ENCODE peak calls at places on chromosomes 2 and 18, in ten cellular contexts. E is sigmoid colon; N is naive thymus-derived CD8-positive, alpha-beta T cell; G is caudate nucleus; Z is RKO; C is left ventricle myocardium inferior; B is adrenal gland; F is stimulated activated CD8-positive, alpha-beta memory T cell treated with anti-CD3 and anti-CD28 coated beads, Interleukin-2, amount 100 ng/mL, for 1 hour; V is OCI-M1; P is substantia nigra. M is an unnamed sample.

GRCh38 chr18:55251186-55251995 is 292.1 kb upstream of the CCDC68 start:
- DNase-seq in C (no peak), Z (no peak), P (no peak), F (no peak), N (no peak), B (no peak), G (no peak), V (no peak), E (no peak), M (no peak)

GRCh38 chr2:144942516-144943256 is 422.8 kb upstream of the ZEB2 start:
- DNase-seq in G (no peak), C (no peak), V (no peak), N (no peak), F (no peak), Z (peak; percentile 49), P (no peak), E (no peak), B (no peak), M (no peak)

GRCh38 chr18:55502346-55502710 is 85.7 kb downstream of the TCF4 start:
- DNase-seq in B (no peak), V (no peak), F (no peak), P (no peak), N (no peak), C (no peak), Z (no peak), E (no peak), G (no peak), M (no peak)

GRCh38 chr2:108917526-108917925 is 71.5 kb downstream of the EDAR start:
- DNase-seq in B (no peak), V (no peak), E (peak; percentile 51), P (no peak), Z (no peak), G (no peak), F (no peak), N (no peak), C (no peak), M (no peak)

GRCh38 chr2:128286011-128286721 is 32.5 kb downstream of the HS6ST1 start:
- DNase-seq in B (no peak), N (no peak), G (no peak), F (no peak), P (no peak), Z (no peak), E (no peak), V (no peak), C (no peak), M (no peak)

GRCh38 chr2:233855345-233855744 is 1.0 kb upstream of the HJURP start:
- DNase-seq in V (no peak), F (no peak), C (no peak), Z (no peak), B (no peak), P (no peak), E (no peak), N (no peak), G (no peak), M (no peak)

GRCh38 chr2:219482674-219483405 is 15.9 kb upstream of the GMPPA start:
- DNase-seq in E (no peak), G (no peak), V (no peak), N (no peak), B (no peak), C (no peak), F (no peak), Z (no peak), P (no peak), M (no peak)

GRCh38 chr18:3541549-3542386 is 91.8 kb downstream of the TGIF1 start:
- DNase-seq in Z (no peak), V (no peak), P (no peak), C (no peak), E (no peak), B (no peak), F (no peak), N (no peak), G (no peak), M (no peak)

GRCh38 chr2:130920417-130921030 is 83.8 kb downstream of the ARHGEF4 start:
- DNase-seq in Z (peak; percentile 60), G (peak; percentile 76), E (no peak), V (peak; percentile 68), F (peak; percentile 32), B (peak; percentile 74), C (peak; percentile 51), N (peak; percentile 30), P (peak; percentile 41), M (peak; percentile 61)

GRCh38 chr2:20914087-20914486 is 91.2 kb upstream of the LDAH start:
- DNase-seq in C (no peak), F (no peak), Z (no peak), E (no peak), P (no peak), G (no peak), B (no peak), N (no peak), V (no peak), M (no peak)

GRCh38 chr2:85997016-85997970 is 108.4 kb downstream of the POLR1A start:
- DNase-seq in Z (no peak), F (no peak), P (no peak), G (peak; percentile 64), V (peak; percentile 22), E (peak; percentile 82), N (no peak), C (peak; percentile 40), B (peak; percentile 76), M (no peak)